ENCODE peak calls at places on chromosomes 11 and 22, in six cellular contexts. A is hepatic stellate cell, D is heart right ventricle, H is activated T-cell treated with anti-CD3 and anti-CD28 coated beads for 24 hours, I is coronary artery, Q is AG08395. O is an unnamed sample.

GRCh38 chr22:43205748-43206514 is 19.0 kb upstream of the TTLL12 start:
- DNase-seq in A (no peak), D (no peak), H (no peak), I (no peak), Q (no peak), O (no peak)

GRCh38 chr22:36365020-36365411 is 22.8 kb downstream of the MYH9 start:
- DNase-seq in A (peak), D (peak), H (peak), I (peak), Q (peak), O (no peak)

GRCh38 chr22:19046719-19047609 is 75.2 kb downstream of the DGCR2 start:
- DNase-seq in A (no peak), D (no peak), H (no peak), I (no peak), Q (no peak), O (no peak)

GRCh38 chr22:36998620-36999351 is 20.5 kb downstream of the TST start:
- DNase-seq in A (no peak), D (no peak), H (no peak), I (no peak), Q (no peak), O (no peak)

GRCh38 chr22:20422271-20422958 is 15.2 kb downstream of the SCARF2 start:
- DNase-seq in A (no peak), D (no peak), H (no peak), I (no peak), Q (peak), O (no peak)

GRCh38 chr11:66388746-66389386 is 17.3 kb upstream of the SLC29A2 start:
- DNase-seq in A (peak), D (peak), H (peak), I (no peak), Q (peak), O (no peak)

GRCh38 chr11:78647266-78647915 is 72.7 kb upstream of the NARS2 start:
- DNase-seq in A (no peak), D (no peak), H (no peak), I (peak), Q (no peak), O (peak)

GRCh38 chr11:71396548-71397123 is 51.6 kb downstream of the DHCR7 start:
- DNase-seq in A (no peak), D (no peak), H (no peak), I (no peak), Q (no peak), O (no peak)